ENCODE peak calls at places on chromosome 15, in nine cellular contexts. U, R, V, M, Z, A, Y, S and O are unnamed samples.

GRCh38 chr15:88241060-88241459 is 15.5 kb downstream of the NTRK3 start:
- DNase-seq in U (no peak), R (no peak), V (no peak), M (no peak), Z (no peak), A (no peak), Y (no peak), S (no peak), O (no peak)

GRCh38 chr15:98907921-98908490 is 99.6 kb downstream of the PGPEP1L start:
- DNase-seq in U (no peak), R (no peak), V (no peak), M (no peak), Z (no peak), A (no peak), Y (no peak), S (no peak), O (no peak)

GRCh38 chr15:99406120-99406519 is 154.8 kb downstream of the LRRC28 start:
- DNase-seq in U (no peak), R (no peak), V (no peak), M (no peak), Z (no peak), A (no peak), Y (no peak), S (no peak), O (no peak)

GRCh38 chr15:89070197-89071124 is 17.8 kb upstream of the ABHD2 start:
- DNase-seq in U (no peak), R (peak; percentile 53), V (no peak), M (no peak), Z (no peak), A (no peak), Y (no peak), S (no peak), O (no peak)

GRCh38 chr15:77993374-77993911 is 84.1 kb downstream of the TBC1D2B start:
- DNase-seq in U (no peak), R (no peak), V (no peak), M (no peak), Z (no peak), A (no peak), Y (no peak), S (no peak), O (no peak)

GRCh38 chr15:29570121-29570930 is 251.9 kb downstream of the TJP1 start:
- DNase-seq in U (no peak), R (no peak), V (peak; percentile 41), M (no peak), Z (no peak), A (peak; percentile 22), Y (peak; percentile 10), S (peak; percentile 21), O (peak; percentile 13)

GRCh38 chr15:76177491-76178040 is 117.8 kb downstream of the TMEM266 start:
- DNase-seq in U (peak; percentile 69), R (no peak), V (no peak), M (peak; percentile 95), Z (no peak), A (no peak), Y (no peak), S (peak; percentile 27), O (no peak)

GRCh38 chr15:40873625-40874561 is at the start of gene RHOV:
- DNase-seq in U (peak; percentile 38), R (no peak), V (peak; percentile 48), M (peak; percentile 66), Z (peak; percentile 25), A (peak; percentile 91), Y (peak; percentile 85), S (peak; percentile 53), O (peak; percentile 35)

GRCh38 chr15:36954486-36954885 is 145.9 kb downstream of the MEIS2 start:
- DNase-seq in U (no peak), R (no peak), V (no peak), M (no peak), Z (no peak), A (no peak), Y (no peak), S (peak; percentile 90), O (no peak)

GRCh38 chr15:94026458-94026967 is 204.8 kb upstream of the MCTP2 start:
- DNase-seq in U (no peak), R (no peak), V (no peak), M (no peak), Z (no peak), A (no peak), Y (no peak), S (peak; percentile 96), O (no peak)

GRCh38 chr15:74259324-74259712 is 23.2 kb downstream of the CCDC33 start:
- DNase-seq in U (no peak), R (no peak), V (no peak), M (no peak), Z (no peak), A (no peak), Y (no peak), S (no peak), O (no peak)
- H3K9me3 ChIP-seq in U (no peaks in the 10 kb centered on the region), R (no peaks in the 10 kb centered on the region), V (no peaks in the 10 kb centered on the region), M (no peaks in the 10 kb centered on the region), Z (no peaks in the 10 kb centered on the region), A (no peaks in the 10 kb centered on the region), Y (no peaks in the 10 kb centered on the region), S (no peaks in the 10 kb centered on the region), O (no peaks in the 10 kb centered on the region)

DNA sequence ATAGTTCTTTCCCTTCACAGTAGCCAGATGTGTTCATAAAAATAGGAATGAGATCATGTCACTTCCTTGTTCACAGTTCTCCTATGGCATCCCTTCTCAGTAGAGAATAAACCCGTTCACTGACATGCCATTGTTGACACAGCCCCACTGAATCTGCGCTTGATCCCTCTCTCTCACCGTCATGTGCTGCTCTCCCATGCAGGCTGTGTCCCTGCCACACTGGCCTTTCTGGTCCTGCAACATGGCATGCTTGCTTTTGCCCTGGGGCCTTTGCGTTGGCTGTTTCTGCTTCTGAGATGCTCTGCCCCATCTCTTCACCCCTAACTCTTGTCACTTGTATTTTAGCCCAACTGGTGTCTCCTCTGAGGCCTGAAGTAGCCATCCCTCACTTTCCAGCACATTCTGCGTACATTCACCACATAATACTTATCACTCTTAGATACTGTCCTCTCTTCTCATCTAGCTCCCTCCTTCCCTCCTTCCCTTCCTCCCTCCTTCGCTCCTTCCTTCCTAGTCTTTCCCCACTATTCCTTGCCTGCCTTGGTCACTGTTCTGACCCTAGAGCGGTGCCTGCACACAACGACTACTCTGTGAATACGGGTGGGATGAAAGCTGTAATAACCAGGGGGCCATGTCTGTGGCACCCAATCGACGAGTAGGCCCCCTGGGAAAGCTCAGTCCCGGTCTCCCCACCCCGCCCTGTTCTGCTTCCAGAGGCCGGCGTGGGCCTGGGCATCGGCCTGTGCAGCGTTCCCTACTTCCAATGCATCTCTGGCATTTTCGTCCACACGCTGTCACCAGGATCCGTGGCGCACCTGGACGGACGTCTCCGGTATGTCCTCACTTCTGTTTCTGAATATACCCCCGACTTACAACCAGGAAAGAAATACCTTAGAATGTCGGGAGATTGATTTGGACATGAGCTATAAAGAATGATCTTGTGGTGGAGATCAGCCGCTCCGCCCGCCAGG is 41.7 kb downstream of the STARD5 start:
- DNase-seq in U (no peak), R (no peak), V (no peak), M (no peak), Z (no peak), A (no peak), Y (peak; percentile 3), S (no peak), O (no peak)
- H3K9me3 ChIP-seq in U (peaks cover 5% of the 10 kb centered on the region), R (peaks cover 4% of the 10 kb centered on the region), V (no peaks in the 10 kb centered on the region), M (no peaks in the 10 kb centered on the region), Z (peaks cover 5% of the 10 kb centered on the region), A (no peaks in the 10 kb centered on the region), Y (no peaks in the 10 kb centered on the region), S (no peaks in the 10 kb centered on the region), O (no peaks in the 10 kb centered on the region)

DNA sequence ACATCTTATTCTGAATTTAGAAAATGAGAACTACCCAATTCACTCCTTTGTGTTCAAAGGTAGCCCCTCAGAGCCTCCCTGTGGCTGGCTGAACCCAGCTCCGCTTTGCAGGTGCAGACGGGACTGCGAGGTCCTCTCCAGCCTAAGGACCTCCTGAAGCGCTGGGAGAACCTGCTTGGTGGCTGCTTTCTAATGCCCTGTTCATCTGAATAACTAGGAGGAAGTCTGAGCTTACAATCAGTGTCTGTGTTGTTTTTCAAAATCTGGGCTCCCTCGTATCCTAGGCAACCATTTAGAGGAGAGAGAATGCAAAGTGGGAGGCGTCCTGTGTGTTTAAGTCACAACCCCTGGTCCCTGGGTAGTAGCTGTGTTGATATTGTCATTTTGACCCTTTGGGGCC is 99.8 kb downstream of the GABRG3 start:
- DNase-seq in U (no peak), R (no peak), V (no peak), M (no peak), Z (no peak), A (no peak), Y (no peak), S (no peak), O (no peak)
- H3K9me3 ChIP-seq in U (peaks cover 30% of the 10 kb centered on the region), R (peaks cover 20% of the 10 kb centered on the region), V (no peaks in the 10 kb centered on the region), M (peaks cover 10% of the 10 kb centered on the region), Z (peaks cover 16% of the 10 kb centered on the region), A (no peaks in the 10 kb centered on the region), Y (peaks cover 10% of the 10 kb centered on the region), S (no peaks in the 10 kb centered on the region), O (no peaks in the 10 kb centered on the region)

GRCh38 chr15:46897266-46897665 is 820.0 kb upstream of the SEMA6D start:
- DNase-seq in U (no peak), R (no peak), V (no peak), M (no peak), Z (no peak), A (no peak), Y (no peak), S (no peak), O (no peak)
- H3K9me3 ChIP-seq in U (no peaks in the 10 kb centered on the region), R (no peaks in the 10 kb centered on the region), V (no peaks in the 10 kb centered on the region), M (no peaks in the 10 kb centered on the region), Z (peaks cover 4% of the 10 kb centered on the region), A (no peaks in the 10 kb centered on the region), Y (no peaks in the 10 kb centered on the region), S (no peaks in the 10 kb centered on the region), O (no peaks in the 10 kb centered on the region)

GRCh38 chr15:53230473-53230872 is 440.3 kb upstream of the ONECUT1 start:
- DNase-seq in U (no peak), R (no peak), V (no peak), M (no peak), Z (no peak), A (no peak), Y (no peak), S (no peak), O (no peak)
- H3K9me3 ChIP-seq in U (no peaks in the 10 kb centered on the region), R (no peaks in the 10 kb centered on the region), V (no peaks in the 10 kb centered on the region), M (no peaks in the 10 kb centered on the region), Z (no peaks in the 10 kb centered on the region), A (no peaks in the 10 kb centered on the region), Y (no peaks in the 10 kb centered on the region), S (no peaks in the 10 kb centered on the region), O (no peaks in the 10 kb centered on the region)

DNA sequence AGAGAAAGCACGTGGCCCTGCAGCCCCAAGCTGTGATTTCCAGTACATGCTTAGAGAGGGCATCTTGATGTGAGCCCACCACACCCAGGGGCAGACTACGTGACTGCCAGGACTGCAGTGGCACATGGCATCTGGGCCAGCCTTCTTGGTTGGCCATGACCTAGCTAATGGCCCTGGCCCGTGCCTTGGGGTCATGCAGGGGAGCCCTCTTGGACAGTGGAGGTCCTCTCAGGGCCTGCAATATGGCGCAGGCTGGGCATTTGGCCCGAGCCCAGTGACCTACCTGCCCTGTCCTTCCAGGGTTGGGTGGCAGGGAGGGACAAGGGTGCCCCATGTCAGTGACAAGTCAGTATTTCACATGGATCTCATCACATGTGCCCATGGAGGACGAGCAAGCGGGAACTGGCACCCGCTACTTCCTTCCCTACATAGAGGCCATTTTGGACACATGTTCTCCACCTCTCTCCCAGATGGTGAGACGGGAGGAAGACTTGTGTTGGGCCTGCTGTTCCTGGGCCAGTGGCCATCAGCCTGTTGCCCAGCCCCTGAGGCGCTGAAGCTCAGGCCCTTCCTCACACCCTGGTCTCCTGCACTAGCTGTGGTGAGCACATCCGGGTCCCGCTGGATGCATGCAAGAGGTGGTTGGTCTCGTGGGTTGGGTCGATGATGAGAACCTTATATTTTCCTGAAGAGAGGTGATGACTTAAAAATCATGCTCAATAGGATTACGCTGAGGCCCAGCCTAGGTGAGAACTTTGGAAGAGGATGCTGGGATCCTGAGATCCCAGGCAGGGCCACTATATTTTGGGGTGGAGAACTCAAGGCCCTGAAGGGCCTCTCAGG is 195.6 kb downstream of the UBE3A start:
- DNase-seq in U (peak; percentile 11), R (peak; percentile 40), V (no peak), M (peak; percentile 15), Z (no peak), A (no peak), Y (no peak), S (no peak), O (no peak)
- H3K9me3 ChIP-seq in U (peaks cover 51% of the 10 kb centered on the region), R (no peaks in the 10 kb centered on the region), V (peaks cover 4% of the 10 kb centered on the region), M (no peaks in the 10 kb centered on the region), Z (no peaks in the 10 kb centered on the region), A (no peaks in the 10 kb centered on the region), Y (peaks cover 6% of the 10 kb centered on the region), S (no peaks in the 10 kb centered on the region), O (no peaks in the 10 kb centered on the region)